ENCODE peak calls at places on chromosomes 13 and 19, in seven cellular contexts. R, K, N, A, X, J and M are unnamed samples.

GRCh38 chr19:47994209-47994802 is at the start of gene ELSPBP1:
- DNase-seq in X (no peak), A (no peak), J (no peak), R (no peak), K (no peak), N (no peak), M (no peak)

GRCh38 chr19:16585808-16586476 is 13.7 kb upstream of the SLC35E1 start:
- DNase-seq in N (peak), X (no peak), A (peak), K (no peak), R (no peak), J (peak), M (no peak)

GRCh38 chr19:13018037-13018914 is 23.0 kb downstream of the NFIX start:
- DNase-seq in R (no peak), A (no peak), K (no peak), J (no peak), N (no peak), X (no peak), M (no peak)

GRCh38 chr19:10634430-10634829 is 9.1 kb downstream of the SLC44A2 start:
- DNase-seq in K (no peak), A (no peak), X (no peak), J (no peak), R (no peak), N (no peak), M (no peak)

GRCh38 chr13:110044521-110045200 is 258.3 kb upstream of the IRS2 start:
- DNase-seq in J (no peak), A (no peak), N (no peak), K (no peak), X (peak), R (no peak), M (no peak)

GRCh38 chr13:69044629-69045028 is 1063.0 kb upstream of the ATXN8OS start:
- DNase-seq in K (no peak), R (no peak), J (no peak), N (no peak), X (no peak), A (no peak), M (no peak)

GRCh38 chr19:6068711-6069110 is 41.6 kb downstream of the RFX2 start:
- DNase-seq in K (peak), A (no peak), J (no peak), X (no peak), R (no peak), N (peak), M (no peak)

GRCh38 chr13:53501387-53501786 is 472.8 kb downstream of the OLFM4 start:
- DNase-seq in N (no peak), A (no peak), K (no peak), R (no peak), X (no peak), J (no peak), M (no peak)

GRCh38 chr19:31104451-31104850 is 244.8 kb downstream of the TSHZ3 start:
- DNase-seq in A (no peak), K (no peak), N (no peak), J (no peak), X (no peak), R (no peak), M (no peak)

GRCh38 chr13:93460005-93460404 is 233.4 kb downstream of the GPC6 start:
- DNase-seq in R (no peak), X (no peak), A (no peak), J (no peak), N (no peak), K (no peak), M (no peak)

GRCh38 chr13:99911965-99912566 is 59.5 kb downstream of the ZIC5 start:
- DNase-seq in R (no peak), N (no peak), K (no peak), X (no peak), A (no peak), J (no peak), M (no peak)

GRCh38 chr19:411723-412355 is 2.9 kb upstream of the C2CD4C start:
- DNase-seq in R (no peak), N (peak), A (no peak), K (peak), X (no peak), J (no peak), M (no peak)

GRCh38 chr19:15290149-15290548 is 42.2 kb downstream of the BRD4 start:
- DNase-seq in A (no peak), N (no peak), K (no peak), R (no peak), X (no peak), J (no peak), M (no peak)

GRCh38 chr13:38763446-38764381 is 76.8 kb downstream of the FREM2 start:
- DNase-seq in R (no peak), A (no peak), X (peak), J (no peak), K (no peak), N (no peak), M (no peak)

GRCh38 chr13:49933511-49933910 is 2.6 kb downstream of the SPRYD7 start:
- DNase-seq in K (no peak), J (no peak), A (no peak), X (no peak), R (no peak), N (no peak), M (no peak)

GRCh38 chr19:45670670-45671453 is 2.8 kb downstream of the GIPR start:
- DNase-seq in K (peak), N (peak), X (no peak), J (peak), R (peak), A (peak), M (peak)

GRCh38 chr13:106522112-106522511 is 13.3 kb downstream of the EFNB2 start:
- DNase-seq in A (no peak), N (no peak), J (no peak), X (peak), R (no peak), K (no peak), M (no peak)

GRCh38 chr19:1259873-1260748 is 9.0 kb upstream of the CIRBP start:
- DNase-seq in X (no peak), N (peak), K (no peak), A (peak), R (no peak), J (no peak), M (peak)

GRCh38 chr19:10789876-10790275 is 46.1 kb downstream of the TMED1 start:
- DNase-seq in A (no peak), K (no peak), N (no peak), R (no peak), X (no peak), J (no peak), M (no peak)

GRCh38 chr13:24274452-24274971 is 34.9 kb upstream of the C1QTNF9 start:
- DNase-seq in R (peak), J (peak), X (no peak), A (peak), K (no peak), N (peak), M (peak)

GRCh38 chr19:47778954-47779351 is 450 bp downstream of the SELENOW start:
- DNase-seq in A (peak), N (peak), R (no peak), K (no peak), X (no peak), J (no peak), M (no peak)

GRCh38 chr13:32840840-32841713 is 175.1 kb upstream of the KL start:
- DNase-seq in K (no peak), R (no peak), X (no peak), N (no peak), A (no peak), J (no peak), M (no peak)

GRCh38 chr13:76330756-76331155 is 555.4 kb downstream of the KCTD12 start:
- DNase-seq in J (no peak), R (no peak), K (no peak), A (no peak), N (no peak), X (no peak), M (no peak)